ENCODE peak calls at places on chromosomes 4 and X, in ten cellular contexts. One of them, this sample, is unnamed.
A peak's percentile ranks its signal among the peaks of the same experiment; 100 is the strongest.

GRCh38 chrX:33324099-33324498 is 112.8 kb upstream of the DMD start:
- ATAC-seq in DND-41: no peak
- ATAC-seq in stimulated activated effector memory CD8-positive, alpha-beta T cell treated with anti-CD3 and anti-CD28 coated beads, Interleukin-12 subunit alpha, Interleukin-12 subunit beta, amount 100 ng/mL, for 72 hours: no peak
- ATAC-seq in naive thymus-derived CD4-positive, alpha-beta T cell: no peak
- ATAC-seq in activated naive CD8-positive, alpha-beta T cell treated with anti-CD3 and anti-CD28 coated beads, Interleukin-2, amount 50 U/mL, for 24 hours: no peak
- ATAC-seq in right cardiac atrium: no peak
- ATAC-seq in stimulated activated naive B cell treated with anti-CD40 and anti-IgM and Interleukin-4, amounts not matched to agents 10 μg/mL and 1 μg/mL and 100 μg/mL, for 72 hours: no peak
- ATAC-seq in GM23338: no peak
- ATAC-seq in mucosa of descending colon: no peak
- ATAC-seq in pancreas: no peak
- ATAC-seq in this sample: no peak

GRCh38 chr4:158758142-158758541 is 10.7 kb upstream of the FNIP2 start:
- ATAC-seq in DND-41: no peak
- ATAC-seq in stimulated activated effector memory CD8-positive, alpha-beta T cell treated with anti-CD3 and anti-CD28 coated beads, Interleukin-12 subunit alpha, Interleukin-12 subunit beta, amount 100 ng/mL, for 72 hours: no peak
- ATAC-seq in stimulated activated naive B cell treated with anti-CD40 and anti-IgM and Interleukin-4, amounts not matched to agents 10 μg/mL and 1 μg/mL and 100 μg/mL, for 72 hours: no peak
- ATAC-seq in pancreas: no peak
- ATAC-seq in right cardiac atrium: no peak
- ATAC-seq in mucosa of descending colon: no peak
- ATAC-seq in GM23338: no peak
- ATAC-seq in activated naive CD8-positive, alpha-beta T cell treated with anti-CD3 and anti-CD28 coated beads, Interleukin-2, amount 50 U/mL, for 24 hours: no peak
- ATAC-seq in naive thymus-derived CD4-positive, alpha-beta T cell: no peak
- ATAC-seq in this sample: no peak

GRCh38 chrX:155071694-155072215 is 447 bp downstream of the BRCC3 start:
- ATAC-seq in stimulated activated effector memory CD8-positive, alpha-beta T cell treated with anti-CD3 and anti-CD28 coated beads, Interleukin-12 subunit alpha, Interleukin-12 subunit beta, amount 100 ng/mL, for 72 hours: no peak
- ATAC-seq in naive thymus-derived CD4-positive, alpha-beta T cell: peak; percentile 0
- ATAC-seq in stimulated activated naive B cell treated with anti-CD40 and anti-IgM and Interleukin-4, amounts not matched to agents 10 μg/mL and 1 μg/mL and 100 μg/mL, for 72 hours: no peak
- ATAC-seq in right cardiac atrium: no peak
- ATAC-seq in DND-41: peak; percentile 20
- ATAC-seq in GM23338: peak; percentile 33
- ATAC-seq in activated naive CD8-positive, alpha-beta T cell treated with anti-CD3 and anti-CD28 coated beads, Interleukin-2, amount 50 U/mL, for 24 hours: no peak
- ATAC-seq in mucosa of descending colon: peak; percentile 16
- ATAC-seq in pancreas: no peak
- ATAC-seq in this sample: peak; percentile 3

GRCh38 chr4:168732714-168733113 is 235.9 kb downstream of the PALLD start:
- ATAC-seq in right cardiac atrium: no peak
- ATAC-seq in stimulated activated effector memory CD8-positive, alpha-beta T cell treated with anti-CD3 and anti-CD28 coated beads, Interleukin-12 subunit alpha, Interleukin-12 subunit beta, amount 100 ng/mL, for 72 hours: no peak
- ATAC-seq in stimulated activated naive B cell treated with anti-CD40 and anti-IgM and Interleukin-4, amounts not matched to agents 10 μg/mL and 1 μg/mL and 100 μg/mL, for 72 hours: no peak
- ATAC-seq in mucosa of descending colon: no peak
- ATAC-seq in GM23338: no peak
- ATAC-seq in pancreas: no peak
- ATAC-seq in naive thymus-derived CD4-positive, alpha-beta T cell: no peak
- ATAC-seq in DND-41: no peak
- ATAC-seq in activated naive CD8-positive, alpha-beta T cell treated with anti-CD3 and anti-CD28 coated beads, Interleukin-2, amount 50 U/mL, for 24 hours: no peak
- ATAC-seq in this sample: no peak

GRCh38 chr4:128228021-128228571 is 59.5 kb downstream of the PGRMC2 start:
- ATAC-seq in mucosa of descending colon: no peak
- ATAC-seq in right cardiac atrium: no peak
- ATAC-seq in naive thymus-derived CD4-positive, alpha-beta T cell: no peak
- ATAC-seq in GM23338: peak; percentile 49
- ATAC-seq in activated naive CD8-positive, alpha-beta T cell treated with anti-CD3 and anti-CD28 coated beads, Interleukin-2, amount 50 U/mL, for 24 hours: no peak
- ATAC-seq in stimulated activated effector memory CD8-positive, alpha-beta T cell treated with anti-CD3 and anti-CD28 coated beads, Interleukin-12 subunit alpha, Interleukin-12 subunit beta, amount 100 ng/mL, for 72 hours: peak; percentile 26
- ATAC-seq in DND-41: no peak
- ATAC-seq in pancreas: peak; percentile 71
- ATAC-seq in stimulated activated naive B cell treated with anti-CD40 and anti-IgM and Interleukin-4, amounts not matched to agents 10 μg/mL and 1 μg/mL and 100 μg/mL, for 72 hours: no peak
- ATAC-seq in this sample: no peak

GRCh38 chr4:80213117-80213815 is 16.0 kb downstream of the PRDM8 start:
- ATAC-seq in stimulated activated effector memory CD8-positive, alpha-beta T cell treated with anti-CD3 and anti-CD28 coated beads, Interleukin-12 subunit alpha, Interleukin-12 subunit beta, amount 100 ng/mL, for 72 hours: no peak
- ATAC-seq in naive thymus-derived CD4-positive, alpha-beta T cell: no peak
- ATAC-seq in mucosa of descending colon: no peak
- ATAC-seq in GM23338: no peak
- ATAC-seq in DND-41: no peak
- ATAC-seq in pancreas: no peak
- ATAC-seq in activated naive CD8-positive, alpha-beta T cell treated with anti-CD3 and anti-CD28 coated beads, Interleukin-2, amount 50 U/mL, for 24 hours: no peak
- ATAC-seq in right cardiac atrium: no peak
- ATAC-seq in stimulated activated naive B cell treated with anti-CD40 and anti-IgM and Interleukin-4, amounts not matched to agents 10 μg/mL and 1 μg/mL and 100 μg/mL, for 72 hours: no peak
- ATAC-seq in this sample: no peak

GRCh38 chrX:107324493-107325310 is 118.3 kb downstream of the DNAAF6 start:
- ATAC-seq in activated naive CD8-positive, alpha-beta T cell treated with anti-CD3 and anti-CD28 coated beads, Interleukin-2, amount 50 U/mL, for 24 hours: peak; percentile 20
- ATAC-seq in DND-41: no peak
- ATAC-seq in mucosa of descending colon: peak; percentile 60
- ATAC-seq in pancreas: peak; percentile 77
- ATAC-seq in stimulated activated effector memory CD8-positive, alpha-beta T cell treated with anti-CD3 and anti-CD28 coated beads, Interleukin-12 subunit alpha, Interleukin-12 subunit beta, amount 100 ng/mL, for 72 hours: peak; percentile 37
- ATAC-seq in naive thymus-derived CD4-positive, alpha-beta T cell: peak; percentile 16
- ATAC-seq in stimulated activated naive B cell treated with anti-CD40 and anti-IgM and Interleukin-4, amounts not matched to agents 10 μg/mL and 1 μg/mL and 100 μg/mL, for 72 hours: no peak
- ATAC-seq in right cardiac atrium: peak; percentile 77
- ATAC-seq in GM23338: peak; percentile 98
- ATAC-seq in this sample: no peak

GRCh38 chr4:65381648-65382047 is 288.6 kb downstream of the EPHA5 start:
- ATAC-seq in DND-41: no peak
- ATAC-seq in activated naive CD8-positive, alpha-beta T cell treated with anti-CD3 and anti-CD28 coated beads, Interleukin-2, amount 50 U/mL, for 24 hours: no peak
- ATAC-seq in stimulated activated naive B cell treated with anti-CD40 and anti-IgM and Interleukin-4, amounts not matched to agents 10 μg/mL and 1 μg/mL and 100 μg/mL, for 72 hours: no peak
- ATAC-seq in stimulated activated effector memory CD8-positive, alpha-beta T cell treated with anti-CD3 and anti-CD28 coated beads, Interleukin-12 subunit alpha, Interleukin-12 subunit beta, amount 100 ng/mL, for 72 hours: no peak
- ATAC-seq in pancreas: no peak
- ATAC-seq in mucosa of descending colon: no peak
- ATAC-seq in right cardiac atrium: no peak
- ATAC-seq in GM23338: peak; percentile 58
- ATAC-seq in naive thymus-derived CD4-positive, alpha-beta T cell: no peak
- ATAC-seq in this sample: no peak

GRCh38 chr4:92059615-92060014 is 244.2 kb upstream of the GRID2 start:
- ATAC-seq in right cardiac atrium: no peak
- ATAC-seq in stimulated activated naive B cell treated with anti-CD40 and anti-IgM and Interleukin-4, amounts not matched to agents 10 μg/mL and 1 μg/mL and 100 μg/mL, for 72 hours: no peak
- ATAC-seq in pancreas: peak; percentile 89
- ATAC-seq in naive thymus-derived CD4-positive, alpha-beta T cell: no peak
- ATAC-seq in stimulated activated effector memory CD8-positive, alpha-beta T cell treated with anti-CD3 and anti-CD28 coated beads, Interleukin-12 subunit alpha, Interleukin-12 subunit beta, amount 100 ng/mL, for 72 hours: no peak
- ATAC-seq in DND-41: no peak
- ATAC-seq in mucosa of descending colon: no peak
- ATAC-seq in activated naive CD8-positive, alpha-beta T cell treated with anti-CD3 and anti-CD28 coated beads, Interleukin-2, amount 50 U/mL, for 24 hours: no peak
- ATAC-seq in GM23338: no peak
- ATAC-seq in this sample: no peak

GRCh38 chr4:88244056-88244455 is 40.3 kb downstream of the PPM1K start:
- ATAC-seq in stimulated activated naive B cell treated with anti-CD40 and anti-IgM and Interleukin-4, amounts not matched to agents 10 μg/mL and 1 μg/mL and 100 μg/mL, for 72 hours: no peak
- ATAC-seq in naive thymus-derived CD4-positive, alpha-beta T cell: peak; percentile 11
- ATAC-seq in GM23338: no peak
- ATAC-seq in stimulated activated effector memory CD8-positive, alpha-beta T cell treated with anti-CD3 and anti-CD28 coated beads, Interleukin-12 subunit alpha, Interleukin-12 subunit beta, amount 100 ng/mL, for 72 hours: no peak
- ATAC-seq in mucosa of descending colon: no peak
- ATAC-seq in activated naive CD8-positive, alpha-beta T cell treated with anti-CD3 and anti-CD28 coated beads, Interleukin-2, amount 50 U/mL, for 24 hours: no peak
- ATAC-seq in DND-41: no peak
- ATAC-seq in right cardiac atrium: no peak
- ATAC-seq in pancreas: no peak
- ATAC-seq in this sample: no peak

GRCh38 chr4:26746742-26747351 is 113.8 kb upstream of the STIM2 start:
- ATAC-seq in stimulated activated effector memory CD8-positive, alpha-beta T cell treated with anti-CD3 and anti-CD28 coated beads, Interleukin-12 subunit alpha, Interleukin-12 subunit beta, amount 100 ng/mL, for 72 hours: peak; percentile 100
- ATAC-seq in mucosa of descending colon: no peak
- ATAC-seq in stimulated activated naive B cell treated with anti-CD40 and anti-IgM and Interleukin-4, amounts not matched to agents 10 μg/mL and 1 μg/mL and 100 μg/mL, for 72 hours: peak; percentile 98
- ATAC-seq in naive thymus-derived CD4-positive, alpha-beta T cell: peak; percentile 42
- ATAC-seq in pancreas: no peak
- ATAC-seq in right cardiac atrium: no peak
- ATAC-seq in GM23338: no peak
- ATAC-seq in activated naive CD8-positive, alpha-beta T cell treated with anti-CD3 and anti-CD28 coated beads, Interleukin-2, amount 50 U/mL, for 24 hours: peak; percentile 100
- ATAC-seq in DND-41: no peak
- ATAC-seq in this sample: peak; percentile 91

GRCh38 chr4:7044415-7044930 is 1.3 kb downstream of the TADA2B start:
- ATAC-seq in pancreas: peak; percentile 11
- ATAC-seq in GM23338: no peak
- ATAC-seq in DND-41: no peak
- ATAC-seq in naive thymus-derived CD4-positive, alpha-beta T cell: no peak
- ATAC-seq in stimulated activated effector memory CD8-positive, alpha-beta T cell treated with anti-CD3 and anti-CD28 coated beads, Interleukin-12 subunit alpha, Interleukin-12 subunit beta, amount 100 ng/mL, for 72 hours: no peak
- ATAC-seq in mucosa of descending colon: no peak
- ATAC-seq in activated naive CD8-positive, alpha-beta T cell treated with anti-CD3 and anti-CD28 coated beads, Interleukin-2, amount 50 U/mL, for 24 hours: no peak
- ATAC-seq in right cardiac atrium: no peak
- ATAC-seq in stimulated activated naive B cell treated with anti-CD40 and anti-IgM and Interleukin-4, amounts not matched to agents 10 μg/mL and 1 μg/mL and 100 μg/mL, for 72 hours: no peak
- ATAC-seq in this sample: no peak

This sample was measured in stimulated activated memory B cell treated with anti-CD40 and anti-IgM and Interleukin-4, amounts not matched to agents 10 μg/mL and 1 μg/mL and 100 μg/mL, for 72 hours.